ENCODE peak calls at places on chromosome 7, in eight cellular contexts. R is fibroblast of pulmonary artery, G is BE2C, D is tibial nerve, Z is lower leg skin, H is brain microvascular endothelial cell, W is neural crest cell, J is lung. M is an unnamed sample.

GRCh38 chr7:100079024-100079560 is 2.4 kb downstream of the ZNF3 start:
- DNase-seq in R (no peak), G (no peak), D (no peak), Z (no peak), H (no peak), W (peak; percentile 21), J (no peak), M (no peak)

GRCh38 chr7:50446542-50446960 is 3.6 kb downstream of the FIGNL1 start:
- DNase-seq in R (peak; percentile 28), G (no peak), D (no peak), Z (no peak), H (peak; percentile 39), W (no peak), J (peak; percentile 47), M (no peak)

GRCh38 chr7:116702046-116702445 is 30.1 kb downstream of the MET start:
- DNase-seq in R (no peak), G (no peak), D (no peak), Z (no peak), H (no peak), W (no peak), J (no peak), M (no peak)

GRCh38 chr7:95330194-95331003 is 6.1 kb upstream of the PON1 start:
- DNase-seq in R (peak; percentile 14), G (no peak), D (no peak), Z (no peak), H (peak; percentile 11), W (no peak), J (no peak), M (peak; percentile 33)

GRCh38 chr7:137001041-137001440 is 132.6 kb downstream of the CHRM2 start:
- DNase-seq in R (peak; percentile 15), G (no peak), D (no peak), Z (no peak), H (peak; percentile 49), W (no peak), J (no peak), M (no peak)

GRCh38 chr7:123682690-123683089 is 27.0 kb downstream of the LMOD2 start:
- DNase-seq in R (peak; percentile 83), G (no peak), D (no peak), Z (no peak), H (peak; percentile 57), W (peak; percentile 12), J (no peak), M (no peak)

GRCh38 chr7:128831994-128832879 is 2.0 kb downstream of the FLNC start:
- DNase-seq in R (peak; percentile 64), G (peak; percentile 80), D (no peak), Z (no peak), H (peak; percentile 31), W (no peak), J (no peak), M (no peak)

GRCh38 chr7:135706038-135706742 is 21.8 kb downstream of the SLC13A4 start:
- DNase-seq in R (no peak), G (no peak), D (no peak), Z (no peak), H (no peak), W (no peak), J (no peak), M (no peak)

GRCh38 chr7:7830122-7830878 is 111.9 kb upstream of the RPA3 start:
- DNase-seq in R (no peak), G (no peak), D (no peak), Z (no peak), H (no peak), W (no peak), J (no peak), M (no peak)

GRCh38 chr7:100665168-100665567 is 8.4 kb upstream of the GNB2 start:
- DNase-seq in R (no peak), G (no peak), D (no peak), Z (no peak), H (no peak), W (no peak), J (no peak), M (no peak)

GRCh38 chr7:137874390-137874789 is 27.6 kb upstream of the DGKI start:
- DNase-seq in R (peak; percentile 94), G (no peak), D (no peak), Z (no peak), H (peak; percentile 84), W (no peak), J (no peak), M (no peak)

GRCh38 chr7:149818536-149818840 is 19.7 kb upstream of the ZNF862 start:
- DNase-seq in R (no peak), G (no peak), D (no peak), Z (no peak), H (no peak), W (no peak), J (no peak), M (no peak)
- TF ChIP-seq CTCF in R (no peak), G (no peak), D (no peak), Z (no peak), H (no peak), W (no peak), J (no peak), M (no peak)

GRCh38 chr7:158646766-158647474 is 57.7 kb downstream of the NCAPG2 start:
- DNase-seq in R (peak; percentile 10), G (peak; percentile 47), D (no peak), Z (no peak), H (no peak), W (peak; percentile 16), J (no peak), M (no peak)
- TF ChIP-seq CTCF in R (peak; percentile 51), G (peak; percentile 67), D (no peak), Z (no peak), H (peak; percentile 73), W (peak; percentile 56), J (no peak), M (peak; percentile 52)

GRCh38 chr7:102917436-102918353 is 4.9 kb downstream of the LRRC17 start:
- DNase-seq in R (peak; percentile 30), G (no peak), D (no peak), Z (no peak), H (no peak), W (no peak), J (no peak), M (no peak)
- TF ChIP-seq CTCF in R (no peak), G (no peak), D (no peak), Z (no peak), H (no peak), W (no peak), J (no peak), M (no peak)

DNA sequence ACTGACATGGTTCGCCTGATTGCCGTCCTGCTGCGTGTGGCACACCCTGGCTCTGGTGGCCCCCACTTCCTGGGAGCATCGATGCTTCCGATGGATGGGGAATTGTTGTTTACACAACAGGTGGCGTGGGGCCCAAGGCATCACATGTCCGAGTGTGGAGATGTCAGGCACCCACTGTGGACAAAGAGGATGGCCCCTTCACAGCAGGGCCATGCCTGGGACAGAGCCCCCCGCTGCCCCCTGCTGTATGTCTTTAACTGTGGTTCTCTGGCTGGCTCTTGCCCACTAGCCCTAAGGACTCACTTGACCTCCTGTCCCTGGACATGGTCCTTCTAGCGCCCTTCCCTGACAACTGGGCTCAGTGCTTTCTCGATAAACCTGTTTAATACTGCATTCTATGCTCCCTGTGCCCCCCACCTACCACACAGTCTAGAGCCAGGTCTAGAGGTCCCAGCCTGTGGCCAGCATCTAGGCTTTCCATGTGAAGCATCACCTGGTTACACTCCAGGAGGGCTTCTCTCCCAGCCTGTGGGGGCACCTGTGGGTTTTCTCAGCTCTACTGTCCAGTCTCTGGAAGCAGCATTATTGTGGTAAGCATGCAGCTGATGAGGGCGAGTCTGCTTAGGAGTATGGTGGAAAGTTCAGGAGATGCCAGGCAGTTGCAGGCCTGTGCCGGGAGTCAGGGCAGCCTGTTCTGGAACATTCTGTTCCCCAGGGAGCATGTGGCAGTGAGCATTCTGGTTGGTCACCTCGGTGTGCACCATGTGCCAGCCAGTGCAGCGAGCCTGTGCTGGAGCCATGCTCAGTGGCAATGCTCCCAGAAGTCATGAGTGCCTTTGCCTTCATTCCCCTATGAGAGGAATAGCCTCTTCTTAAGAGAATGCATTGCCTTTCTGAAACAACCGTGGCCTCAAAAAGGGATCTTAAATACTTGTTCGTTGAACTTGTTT is 10.4 kb downstream of the ADCY1 start:
- DNase-seq in R (no peak), G (no peak), D (no peak), Z (no peak), H (no peak), W (no peak), J (no peak), M (no peak)
- TF ChIP-seq CTCF in R (no peak), G (peak; percentile 11), D (no peak), Z (no peak), H (peak; percentile 5), W (no peak), J (no peak), M (no peak)

GRCh38 chr7:80974396-80975358 is 55.8 kb upstream of the SEMA3C start:
- DNase-seq in R (no peak), G (no peak), D (no peak), Z (no peak), H (no peak), W (no peak), J (no peak), M (no peak)

GRCh38 chr7:80981405-80981804 is 62.6 kb upstream of the SEMA3C start:
- DNase-seq in R (no peak), G (no peak), D (no peak), Z (no peak), H (no peak), W (no peak), J (no peak), M (no peak)

DNA sequence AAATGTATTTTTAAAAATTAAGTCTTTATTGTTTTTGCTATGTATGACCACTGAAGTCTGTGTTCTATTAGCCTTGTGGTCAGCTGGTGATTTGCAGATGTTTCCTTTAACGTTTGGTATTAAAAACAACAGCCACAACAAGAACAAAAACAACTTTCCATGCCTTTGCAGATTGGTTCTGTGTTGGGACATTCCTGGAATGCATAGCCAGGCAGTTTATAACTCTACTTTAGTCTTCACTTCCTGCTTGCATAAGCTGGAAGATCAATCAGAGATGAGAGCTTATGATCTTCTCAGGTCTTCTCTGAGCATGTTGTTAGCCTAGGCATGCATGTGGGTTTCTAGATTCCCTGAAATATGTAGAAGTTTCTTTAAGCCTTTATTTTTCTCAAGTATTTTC is 58.9 kb upstream of the SEMA3C start:
- DNase-seq in R (no peak), G (no peak), D (no peak), Z (no peak), H (no peak), W (no peak), J (no peak), M (no peak)
- TF ChIP-seq CTCF in R (no peak), G (no peak), D (no peak), Z (no peak), H (no peak), W (no peak), J (no peak), M (no peak)

GRCh38 chr7:1693991-1694524 is 24.0 kb downstream of the ELFN1 start:
- DNase-seq in R (peak; percentile 69), G (peak; percentile 76), D (peak; percentile 8), Z (no peak), H (peak; percentile 63), W (peak; percentile 62), J (no peak), M (no peak)

GRCh38 chr7:1695800-1696454 is 25.9 kb downstream of the ELFN1 start:
- DNase-seq in R (no peak), G (no peak), D (peak; percentile 6), Z (no peak), H (no peak), W (no peak), J (no peak), M (no peak)

GRCh38 chr7:1693419-1693990 is 23.4 kb downstream of the ELFN1 start:
- DNase-seq in R (no peak), G (no peak), D (peak; percentile 10), Z (no peak), H (no peak), W (no peak), J (no peak), M (no peak)

GRCh38 chr7:1694551-1694950 is 24.5 kb downstream of the ELFN1 start:
- DNase-seq in R (no peak), G (no peak), D (no peak), Z (no peak), H (no peak), W (no peak), J (no peak), M (no peak)

GRCh38 chr7:1694981-1695511 is 25.0 kb downstream of the ELFN1 start:
- DNase-seq in R (no peak), G (no peak), D (peak; percentile 10), Z (no peak), H (no peak), W (no peak), J (no peak), M (no peak)
- TF ChIP-seq CTCF in R (no peak), G (no peak), D (no peak), Z (no peak), H (no peak), W (no peak), J (no peak), M (no peak)